ENCODE peak calls at places on chromosomes 13 and 19, in eight cellular contexts. C, N, D, Y, P, I, U and G are unnamed samples.

GRCh38 chr19:46791944-46792343 is 3.5 kb upstream of the SLC1A5 start:
- DNase-seq in I (no peak), P (no peak), D (no peak), N (no peak), U (no peak), C (no peak), Y (no peak), G (no peak)

GRCh38 chr13:100131863-100132574 is 43.1 kb downstream of the PCCA start:
- DNase-seq in D (no peak), Y (no peak), I (no peak), P (no peak), C (peak), N (no peak), U (no peak), G (no peak)

GRCh38 chr19:35031072-35031881 is 1.0 kb downstream of the SCN1B start:
- DNase-seq in C (peak), I (no peak), Y (no peak), U (no peak), N (no peak), P (no peak), D (peak), G (no peak)

GRCh38 chr13:42405665-42406390 is 133.9 kb downstream of the AKAP11 start:
- DNase-seq in I (no peak), Y (no peak), U (no peak), D (no peak), N (no peak), C (no peak), P (no peak), G (no peak)

GRCh38 chr13:23899555-23899954 is 2.3 kb upstream of the C1QTNF9B start:
- DNase-seq in Y (peak), D (no peak), N (no peak), C (no peak), P (peak), U (no peak), I (peak), G (no peak)

GRCh38 chr13:102903659-102904407 is 58.0 kb downstream of the ERCC5 start:
- DNase-seq in U (no peak), I (no peak), D (no peak), P (no peak), Y (no peak), C (peak), N (no peak), G (no peak)

GRCh38 chr19:42850981-42851717 is 28.4 kb downstream of the PSG1 start:
- DNase-seq in U (no peak), N (no peak), Y (no peak), P (no peak), I (no peak), C (peak), D (peak), G (peak)

GRCh38 chr19:27971071-27971470 is 1241.9 kb downstream of the UQCRFS1 start:
- DNase-seq in P (no peak), N (no peak), D (no peak), Y (no peak), I (no peak), U (no peak), C (no peak), G (no peak)

GRCh38 chr13:80224468-80224867 is 116.5 kb downstream of the SPRY2 start:
- DNase-seq in N (no peak), D (no peak), I (no peak), Y (no peak), U (no peak), C (no peak), P (no peak), G (no peak)

GRCh38 chr13:113065406-113066141 is 40.0 kb upstream of the F7 start:
- DNase-seq in I (no peak), D (no peak), U (no peak), C (no peak), P (no peak), N (no peak), Y (no peak), G (no peak)

GRCh38 chr19:55599468-55600335 is at the start of the genes FIZ1 and ZNF524:
- DNase-seq in P (peak), Y (peak), I (peak), U (peak), D (peak), N (peak), C (peak), G (peak)

GRCh38 chr19:30799854-30800755 is 427.9 kb downstream of the ZNF536 start:
- DNase-seq in D (no peak), U (no peak), N (peak), I (peak), P (no peak), C (peak), Y (peak), G (peak)

GRCh38 chr13:22103628-22104027 is 432.8 kb downstream of the FGF9 start:
- DNase-seq in D (no peak), P (no peak), N (no peak), Y (no peak), U (no peak), C (no peak), I (no peak), G (no peak)

GRCh38 chr13:100124265-100124664 is 35.4 kb downstream of the PCCA start:
- DNase-seq in C (no peak), D (no peak), P (no peak), U (no peak), Y (no peak), N (no peak), I (no peak), G (no peak)

GRCh38 chr13:73702419-73703071 is 431.7 kb downstream of the KLF12 start:
- DNase-seq in N (no peak), U (no peak), Y (no peak), D (no peak), I (no peak), C (no peak), P (no peak), G (no peak)

GRCh38 chr19:32717496-32717895 is 2.1 kb upstream of the TDRD12 start:
- DNase-seq in D (no peak), I (no peak), Y (no peak), P (no peak), N (no peak), U (no peak), C (no peak), G (no peak)

GRCh38 chr13:51524312-51524711 is 60.0 kb upstream of the WDFY2 start:
- DNase-seq in U (no peak), N (peak), I (no peak), Y (no peak), D (no peak), P (no peak), C (no peak), G (no peak)

GRCh38 chr13:47845981-47846380 is 155.1 kb downstream of the SUCLA2 start:
- DNase-seq in C (no peak), I (no peak), U (no peak), D (no peak), P (no peak), Y (no peak), N (no peak), G (no peak)

GRCh38 chr13:92807343-92807742 is 419.3 kb upstream of the GPC6 start:
- DNase-seq in D (no peak), I (no peak), C (no peak), U (no peak), P (no peak), N (no peak), Y (no peak), G (no peak)

GRCh38 chr13:25802579-25802978 is 249.2 kb downstream of the SHISA2 start:
- DNase-seq in C (no peak), U (no peak), Y (no peak), N (no peak), I (no peak), D (no peak), P (no peak), G (no peak)

GRCh38 chr13:20801704-20802103 is 27.9 kb upstream of the EEF1AKMT1 start:
- DNase-seq in P (no peak), I (no peak), U (no peak), C (no peak), D (no peak), N (no peak), Y (no peak), G (no peak)

GRCh38 chr19:2969104-2969504 is 8.3 kb upstream of the TLE6 start:
- DNase-seq in D (peak), P (peak), I (peak), U (no peak), Y (peak), C (no peak), N (peak), G (no peak)

DNA sequence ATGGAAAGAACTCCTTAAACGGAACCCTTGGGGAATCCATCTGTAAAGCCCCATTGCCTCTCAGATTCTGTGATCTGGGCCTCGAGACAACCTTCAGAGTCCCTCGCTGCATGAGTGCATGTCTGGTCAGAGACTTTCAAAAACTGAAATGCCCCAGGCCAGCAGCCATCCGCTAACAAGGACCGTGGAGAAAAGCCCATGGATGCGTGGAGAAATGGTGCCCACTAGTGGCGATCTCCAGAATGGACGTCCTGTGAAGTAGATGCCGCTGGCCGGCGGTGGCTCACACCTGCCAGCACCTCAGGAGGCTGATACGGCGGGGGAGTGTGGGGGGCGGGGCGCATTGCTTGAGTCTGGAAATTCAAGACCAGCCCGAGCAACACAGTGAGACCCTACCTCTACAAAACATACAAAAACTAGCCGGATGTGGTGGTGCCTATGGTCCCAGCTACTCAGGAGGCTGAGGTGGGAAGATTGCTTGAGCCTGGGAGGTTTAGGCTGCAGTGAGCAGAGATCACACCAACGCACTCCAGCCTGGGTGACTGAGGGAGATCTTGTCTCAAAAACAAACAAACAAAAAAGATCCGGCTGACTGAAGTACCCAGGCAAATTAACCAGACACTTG is 7.9 kb upstream of the CDC16 start:
- DNase-seq in D (peak), U (peak), P (peak), Y (peak), N (peak), C (peak), I (peak), G (peak)
- TF ChIP-seq POLR2A in D (no peak), U (no peak), P (no peak), Y (no peak), N (no peak), C (no peak), I (no peak), G (no peak)

GRCh38 chr19:18865973-18866799 is 29.8 kb downstream of the CERS1 start:
- DNase-seq in U (peak), Y (peak), N (peak), D (peak), P (peak), I (peak), C (peak), G (no peak)

GRCh38 chr19:18867751-18868150 is 28.2 kb downstream of the CERS1 start:
- DNase-seq in Y (no peak), N (no peak), C (no peak), U (no peak), P (no peak), D (no peak), I (peak), G (no peak)

GRCh38 chr19:18866800-18867123 is 29.2 kb downstream of the CERS1 start:
- DNase-seq in C (no peak), U (no peak), D (no peak), P (no peak), Y (no peak), N (no peak), I (no peak), G (no peak)

GRCh38 chr19:18868380-18869230 is 27.4 kb downstream of the CERS1 start:
- DNase-seq in U (no peak), I (peak), C (no peak), P (no peak), Y (no peak), N (no peak), D (no peak), G (no peak)

DNA sequence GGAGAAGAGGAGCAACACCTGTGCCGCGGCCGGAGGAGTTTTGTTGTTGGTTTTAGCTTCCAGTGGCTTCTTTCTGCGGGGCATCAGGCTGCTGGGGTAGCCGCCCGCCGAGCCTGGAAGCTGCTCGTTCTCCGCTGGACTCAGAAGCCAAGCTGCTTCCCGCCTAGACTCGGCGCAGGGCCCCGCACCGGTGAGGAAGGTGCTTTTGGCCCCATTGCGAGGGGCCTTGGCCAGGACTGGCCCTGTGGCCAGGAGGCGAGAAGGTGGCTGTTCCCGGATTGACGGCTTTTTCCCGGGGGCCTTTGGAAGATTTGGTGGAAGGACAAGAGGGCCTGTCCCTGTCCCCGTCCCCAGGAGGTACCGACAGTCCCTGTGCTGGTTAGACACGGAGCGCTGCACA is 28.8 kb downstream of the CERS1 start:
- DNase-seq in C (no peak), Y (no peak), U (no peak), P (no peak), I (peak), D (no peak), N (no peak), G (no peak)
- TF ChIP-seq POLR2A in C (no peak), Y (no peak), U (no peak), P (no peak), I (no peak), D (no peak), N (no peak), G (no peak)

DNA sequence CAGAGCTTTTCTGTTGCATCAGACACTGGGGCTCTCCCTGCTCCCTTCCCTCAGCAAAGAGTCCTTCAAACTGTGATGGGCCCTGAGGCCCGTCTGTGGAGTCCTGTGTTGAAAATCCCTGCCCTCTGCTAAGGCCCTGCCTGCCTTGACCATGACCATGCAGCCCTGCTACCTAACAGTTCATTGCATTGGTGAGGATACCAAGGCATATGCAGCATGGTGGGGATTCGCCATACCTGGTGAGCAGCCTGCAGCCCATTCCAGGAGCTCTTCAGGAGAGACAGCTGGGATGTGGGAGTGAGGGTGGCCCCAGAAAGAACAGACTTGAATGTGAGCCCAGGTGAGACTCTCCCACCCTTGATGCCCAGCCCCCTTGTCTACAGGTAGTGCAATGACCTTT is 70.6 kb upstream of the GSX1 start:
- DNase-seq in U (no peak), P (no peak), Y (no peak), I (no peak), N (no peak), D (no peak), C (no peak), G (no peak)
- TF ChIP-seq POLR2A in U (no peak), P (no peak), Y (no peak), I (no peak), N (no peak), D (no peak), C (no peak), G (no peak)

GRCh38 chr19:8307965-8308866 is at the start of gene CD320:
- DNase-seq in Y (peak), D (peak), N (peak), U (peak), C (peak), P (peak), I (peak), G (peak)
- TF ChIP-seq POLR2A in Y (no peak), D (peak), N (peak), U (no peak), C (peak), P (peak), I (peak), G (no peak)

GRCh38 chr19:50435627-50436026 is 2.9 kb downstream of the MYBPC2 start:
- DNase-seq in D (no peak), P (no peak), N (no peak), Y (no peak), C (no peak), U (no peak), I (no peak), G (no peak)
- TF ChIP-seq POLR2A in D (no peak), P (no peak), N (no peak), Y (no peak), C (no peak), U (no peak), I (no peak), G (no peak)

DNA sequence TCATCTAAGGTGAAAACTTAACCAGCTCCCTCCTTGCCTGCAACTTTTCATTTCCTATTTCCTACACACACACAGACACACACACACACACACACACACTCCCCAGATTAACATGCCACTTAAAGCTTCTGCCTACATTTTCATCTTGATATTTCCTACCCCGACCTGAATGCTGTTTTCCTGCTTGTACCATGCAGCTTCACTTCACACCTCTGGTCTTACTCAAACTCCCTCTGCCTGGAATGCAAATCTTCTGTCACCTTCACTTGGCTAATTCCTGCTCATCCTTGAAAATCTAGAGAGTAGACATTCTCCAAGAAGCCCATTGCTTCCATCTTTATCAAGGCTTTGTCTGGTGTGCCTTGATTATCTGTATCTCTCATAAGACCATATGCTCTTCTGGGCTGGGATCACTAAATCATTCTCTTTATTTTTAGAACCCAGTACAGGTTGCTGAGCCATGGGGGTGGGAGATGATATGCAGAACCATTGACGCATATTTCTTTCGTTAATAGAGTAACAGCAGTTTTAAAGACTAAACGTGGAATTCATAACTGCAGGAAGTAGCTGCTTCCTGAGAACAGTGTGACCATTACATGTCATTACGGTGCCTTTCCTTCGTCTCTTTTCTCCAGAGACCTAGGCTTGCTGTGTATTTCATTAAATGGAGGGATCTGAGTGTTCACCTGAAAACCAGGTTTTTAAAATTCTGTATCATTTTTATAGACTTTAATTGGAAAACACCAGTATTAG is 37.7 kb downstream of the CNMD start:
- DNase-seq in C (no peak), D (no peak), U (no peak), Y (no peak), I (no peak), P (no peak), N (no peak), G (no peak)
- TF ChIP-seq POLR2A in C (no peak), D (no peak), U (no peak), Y (no peak), I (no peak), P (no peak), N (no peak), G (no peak)

DNA sequence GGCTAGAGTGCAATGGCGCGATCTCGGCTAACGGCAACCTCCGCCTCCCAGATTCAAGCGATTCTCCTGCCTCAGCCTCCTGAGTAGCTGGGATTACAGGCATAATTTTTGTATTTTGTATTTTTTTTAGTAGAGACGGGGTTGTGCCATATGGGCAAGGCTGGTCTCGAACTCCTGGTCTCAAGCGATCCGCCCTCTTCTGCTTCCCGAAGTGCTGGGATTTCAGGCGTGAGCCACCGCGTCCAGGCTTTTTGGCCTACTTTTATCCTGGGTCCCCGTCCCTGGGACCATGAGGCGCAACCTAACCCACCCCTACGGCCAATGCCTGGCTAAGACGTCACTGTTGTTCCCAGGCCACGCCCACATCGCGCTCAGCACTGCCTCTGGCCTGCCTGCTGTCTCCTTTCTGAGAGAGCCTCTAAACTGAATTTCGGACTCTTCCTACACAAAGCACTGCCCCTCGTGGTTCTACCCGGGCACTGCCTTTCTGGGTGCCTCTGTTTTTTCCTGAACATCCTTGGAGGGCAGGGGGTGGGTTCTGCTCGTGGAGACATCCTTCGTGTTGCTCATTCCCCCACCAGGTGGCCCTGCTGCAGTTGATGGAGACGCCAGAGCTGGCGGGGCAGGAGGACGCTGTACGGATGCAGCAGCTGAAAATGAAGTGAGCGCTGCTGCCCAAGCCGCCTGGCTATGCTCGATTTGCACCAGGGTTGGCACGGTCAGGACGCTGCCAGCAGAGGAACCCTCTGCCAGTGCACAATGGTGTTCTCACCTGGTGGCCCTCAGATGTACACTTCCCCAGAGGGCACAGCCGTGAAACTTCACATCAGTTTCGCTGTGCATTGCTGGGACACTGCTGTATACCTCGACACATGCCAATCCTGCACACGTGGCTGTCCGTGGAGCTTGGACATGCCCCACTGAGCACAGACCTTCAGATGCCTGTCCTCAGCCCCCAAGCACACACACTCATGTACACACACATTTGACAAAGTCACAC is 2.0 kb downstream of the REX1BD start:
- DNase-seq in Y (peak), D (peak), U (no peak), N (no peak), I (peak), P (no peak), C (peak), G (peak)
- TF ChIP-seq POLR2A in Y (no peak), D (no peak), U (no peak), N (no peak), I (no peak), P (no peak), C (peak), G (no peak)

DNA sequence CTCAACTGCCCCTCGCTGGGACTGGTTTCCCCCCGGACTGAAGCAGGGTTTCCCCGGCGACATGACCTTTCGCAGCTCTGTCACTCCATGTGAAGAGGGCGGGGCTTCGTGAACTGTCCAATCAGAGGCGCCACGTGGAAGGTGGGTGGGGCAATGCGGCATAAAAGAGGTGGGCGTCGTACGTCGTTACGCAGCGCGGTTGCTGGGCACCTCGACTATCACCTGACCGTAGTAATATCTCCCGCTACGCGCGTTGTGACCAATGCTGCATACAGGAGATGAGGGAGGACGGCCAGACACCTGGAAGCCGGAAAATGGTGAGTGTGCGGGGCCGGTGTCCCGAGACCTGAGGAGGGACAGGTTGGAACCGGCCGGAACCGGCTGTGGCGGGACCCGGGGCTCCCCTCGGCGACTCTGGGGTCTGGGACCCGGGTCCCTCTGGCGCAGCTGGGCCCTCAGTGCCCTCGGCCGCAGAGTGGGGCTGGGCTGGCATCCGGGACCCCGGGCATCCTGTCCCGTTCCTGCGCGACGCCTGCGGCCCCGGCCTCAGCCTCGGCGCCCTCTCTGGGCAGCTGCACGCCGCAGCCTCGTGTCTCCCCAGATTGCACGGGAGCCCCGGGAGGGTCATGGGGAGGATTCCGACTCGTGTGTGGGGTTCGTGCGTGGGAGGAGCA is 32.1 kb downstream of the ZNF136 start:
- DNase-seq in C (no peak), Y (peak), I (peak), D (peak), U (peak), N (peak), P (peak), G (peak)
- TF ChIP-seq POLR2A in C (no peak), Y (no peak), I (peak), D (no peak), U (no peak), N (no peak), P (peak), G (no peak)